ENCODE peak calls at places on chromosomes 5 and 9, in nine cellular contexts. L is choroid plexus epithelial cell; K is body of pancreas; M is CD4-positive, CD25-positive, alpha-beta regulatory T cell; F is CD8-positive, alpha-beta T cell; B is left ventricle myocardium inferior; X is CD8-positive, alpha-beta memory T cell; W is A549; Z is breast epithelium. S is an unnamed sample.

GRCh38 chr9:35579130-35579529 is 25.9 kb upstream of the TESK1 start:
- DNase-seq in L (no peak), K (no peak), M (no peak), F (no peak), B (no peak), X (no peak), W (no peak), Z (no peak), S (no peak)

GRCh38 chr9:90974643-90975245 is 173.1 kb downstream of the SYK start:
- DNase-seq in L (no peak), K (no peak), M (no peak), F (no peak), B (no peak), X (no peak), W (no peak), Z (no peak), S (no peak)

GRCh38 chr9:122446819-122447484 is 30.8 kb downstream of the OR1J1 start:
- DNase-seq in L (peak; percentile 38), K (no peak), M (no peak), F (no peak), B (no peak), X (no peak), W (no peak), Z (no peak), S (no peak)

GRCh38 chr5:153496835-153497234 is 6.4 kb downstream of the GRIA1 start:
- DNase-seq in L (peak; percentile 73), K (no peak), M (no peak), F (no peak), B (no peak), X (no peak), W (no peak), Z (no peak), S (no peak)

GRCh38 chr9:33407061-33407460 is 4.7 kb upstream of the AQP7 start:
- DNase-seq in L (no peak), K (no peak), M (no peak), F (no peak), B (no peak), X (no peak), W (no peak), Z (no peak), S (no peak)

GRCh38 chr5:57692582-57693487 is 210.2 kb upstream of the ACTBL2 start:
- DNase-seq in L (peak; percentile 93), K (peak; percentile 78), M (no peak), F (no peak), B (peak; percentile 56), X (no peak), W (peak; percentile 78), Z (peak; percentile 72), S (peak; percentile 90)

GRCh38 chr5:132268698-132269551 is 11.4 kb downstream of the PDLIM4 start:
- DNase-seq in L (peak; percentile 64), K (no peak), M (no peak), F (no peak), B (no peak), X (no peak), W (no peak), Z (no peak), S (peak; percentile 55)

GRCh38 chr9:89177401-89178161 is 1.0 kb downstream of the SHC3 start:
- DNase-seq in L (peak; percentile 26), K (no peak), M (no peak), F (no peak), B (no peak), X (no peak), W (no peak), Z (no peak), S (no peak)

GRCh38 chr5:150399158-150400019 is 13.3 kb downstream of the CD74 start:
- DNase-seq in L (peak; percentile 59), K (no peak), M (no peak), F (no peak), B (no peak), X (no peak), W (no peak), Z (no peak), S (no peak)

GRCh38 chr5:142800776-142801494 is 30.8 kb downstream of the ARHGAP26 start:
- DNase-seq in L (no peak), K (no peak), M (no peak), F (peak; percentile 71), B (no peak), X (peak; percentile 71), W (no peak), Z (no peak), S (no peak)

DNA sequence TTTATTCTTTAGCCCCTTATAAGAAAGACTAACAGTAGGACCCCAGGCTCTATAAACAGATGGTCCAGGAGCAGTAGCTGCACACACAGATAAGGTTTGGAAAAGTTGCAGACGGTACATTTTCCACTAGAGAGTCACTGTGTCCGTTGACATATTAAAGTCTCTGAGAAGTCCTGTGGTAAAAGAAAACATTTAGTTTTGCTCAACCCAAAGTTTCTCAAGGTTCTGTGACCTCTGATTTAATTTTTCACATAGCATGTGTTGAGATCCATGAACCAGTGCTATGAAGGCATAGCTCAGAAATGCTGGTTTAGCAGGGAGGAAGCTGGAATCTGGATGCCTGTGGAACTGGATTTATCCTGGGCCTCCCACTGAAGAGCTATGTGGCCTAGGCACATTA is 62.7 kb upstream of the RASEF start:
- DNase-seq in L (no peak), K (no peak), M (no peak), F (no peak), B (no peak), X (no peak), W (no peak), Z (no peak), S (no peak)
- H3K4me3 ChIP-seq in L (no peak overlapping the region), K (no peak overlapping the region), M (no peak overlapping the region), F (no peak overlapping the region), B (no peak overlapping the region), X (no peak overlapping the region), W (no peak overlapping the region), Z (no peak overlapping the region), S (no peak overlapping the region)

DNA sequence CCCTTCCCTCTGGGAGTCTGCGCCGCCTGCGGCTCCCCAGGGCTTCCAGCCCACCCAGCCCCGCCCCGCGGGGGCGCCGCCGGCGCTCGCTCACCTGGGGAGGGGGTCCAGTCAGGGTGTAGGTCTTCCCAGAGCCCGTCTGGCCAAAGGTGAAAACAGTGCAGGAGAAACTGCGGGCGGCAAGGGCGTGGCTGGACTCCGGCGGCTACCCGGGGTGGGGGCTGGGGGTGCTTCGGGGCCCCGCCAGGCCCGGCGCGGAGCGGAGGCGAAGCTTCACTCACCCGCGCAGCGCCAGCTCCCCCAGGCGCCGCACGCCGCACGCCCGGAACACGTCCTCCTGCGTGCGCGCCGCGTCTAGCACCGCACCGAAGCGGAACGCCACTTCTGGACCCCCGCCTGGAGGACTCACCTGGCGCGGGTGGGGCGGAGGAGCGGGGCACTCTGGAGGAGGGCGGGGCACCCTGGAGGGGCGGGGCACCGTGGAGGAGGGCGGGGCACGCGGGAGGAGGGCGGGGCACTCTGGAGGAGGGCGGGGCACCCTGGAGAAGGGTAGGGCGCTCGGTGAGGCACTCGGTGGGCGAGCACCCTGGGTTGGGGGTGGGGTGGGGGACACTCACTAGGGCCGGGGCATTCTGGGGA is 952 bp downstream of the KIF12 start:
- DNase-seq in L (no peak), K (no peak), M (no peak), F (no peak), B (no peak), X (no peak), W (peak; percentile 44), Z (no peak), S (no peak)
- H3K4me3 ChIP-seq in L (peak overlapping the region; percentile 46), K (peak overlapping the region; percentile 51), M (no peak overlapping the region), F (peak overlapping the region; percentile 33), B (peak overlapping the region; percentile 67), X (no peak overlapping the region), W (peak overlapping the region; percentile 84), Z (peak overlapping the region; percentile 61), S (peak overlapping the region; percentile 61)

DNA sequence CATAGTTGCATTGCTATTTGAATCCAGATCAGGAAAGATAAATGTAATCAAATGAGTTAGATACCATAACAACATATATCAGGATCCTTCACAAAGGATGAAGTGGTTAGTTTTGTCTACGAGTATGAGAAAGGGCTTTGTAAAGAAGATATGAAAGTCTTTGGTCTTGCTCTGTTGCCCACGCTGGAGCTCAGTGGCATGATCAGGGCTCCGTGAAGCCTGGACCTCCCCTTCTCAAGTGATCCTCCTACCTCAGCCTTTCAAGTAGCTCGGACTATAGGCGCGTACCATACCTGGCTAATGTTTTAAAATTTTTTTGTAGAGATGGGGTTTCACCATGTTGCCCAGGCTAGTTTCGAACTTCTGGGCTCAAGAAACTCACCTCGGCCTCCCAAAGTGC is 1.8 kb downstream of the SMC5 start:
- DNase-seq in L (no peak), K (no peak), M (no peak), F (no peak), B (no peak), X (no peak), W (no peak), Z (no peak), S (no peak)
- H3K4me3 ChIP-seq in L (no peak overlapping the region), K (no peak overlapping the region), M (peak overlapping the region; percentile 85), F (no peak overlapping the region), B (peak overlapping the region; percentile 84), X (peak overlapping the region; percentile 5), W (peak overlapping the region; percentile 78), Z (peak overlapping the region; percentile 86), S (no peak overlapping the region)

GRCh38 chr9:77019010-77019809 is at the start of gene FOXB2:
- DNase-seq in L (no peak), K (no peak), M (no peak), F (no peak), B (no peak), X (no peak), W (no peak), Z (no peak), S (no peak)

GRCh38 chr9:77019810-77020437 is 469 bp downstream of the FOXB2 start:
- DNase-seq in L (no peak), K (no peak), M (no peak), F (no peak), B (no peak), X (no peak), W (no peak), Z (no peak), S (no peak)

GRCh38 chr9:77017505-77017894 is 2.0 kb upstream of the FOXB2 start:
- DNase-seq in L (no peak), K (no peak), M (no peak), F (no peak), B (no peak), X (no peak), W (no peak), Z (no peak), S (peak; percentile 18)

GRCh38 chr9:77016526-77017504 is 2.6 kb upstream of the FOXB2 start:
- DNase-seq in L (no peak), K (no peak), M (no peak), F (no peak), B (no peak), X (no peak), W (no peak), Z (no peak), S (peak; percentile 47)

DNA sequence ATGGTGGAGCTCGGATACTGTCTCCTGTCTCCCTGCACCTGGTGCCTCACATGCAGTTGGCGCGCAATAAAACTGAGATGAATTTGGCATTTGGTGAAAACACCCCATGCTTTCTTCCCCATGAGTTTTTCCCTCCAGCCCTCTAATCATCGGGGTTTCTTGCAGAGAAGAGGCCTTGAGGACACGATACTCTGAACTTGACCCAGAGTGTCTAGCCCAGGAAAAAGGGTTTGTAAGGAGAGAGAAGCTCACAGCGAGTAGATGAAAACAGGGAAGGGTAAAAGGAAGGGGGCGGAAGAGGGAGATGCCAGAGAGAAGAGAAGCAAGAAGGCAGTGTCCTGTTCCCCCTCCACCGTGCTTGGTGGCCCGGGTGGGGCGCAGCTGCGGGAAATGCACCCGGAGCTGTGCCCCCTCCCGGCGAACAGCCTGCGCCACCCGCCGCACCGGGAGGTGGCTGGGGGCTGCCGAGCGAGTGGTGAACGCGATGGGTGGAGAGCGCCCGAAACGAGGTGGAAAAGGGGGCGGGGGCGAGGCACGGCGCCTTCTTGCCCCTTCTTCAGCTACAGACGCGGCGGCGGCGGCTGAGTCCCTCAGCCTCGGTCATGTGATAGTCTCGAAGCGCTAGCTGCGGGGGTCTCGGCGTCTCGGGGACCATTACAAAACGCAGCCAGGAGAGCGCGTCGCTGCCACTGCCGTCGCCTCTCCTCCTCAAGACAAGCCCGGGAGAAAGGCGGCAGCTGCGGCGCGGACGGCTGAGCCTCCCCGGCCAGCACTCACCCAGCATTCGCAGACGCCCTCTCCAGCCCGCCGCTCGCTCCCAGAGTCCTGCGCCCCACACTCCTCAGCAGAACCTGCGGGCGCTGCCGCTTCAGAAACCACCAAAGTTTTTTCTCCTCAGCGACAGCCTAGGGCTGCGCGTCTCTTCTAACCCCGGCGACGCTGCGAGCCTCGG is 1.1 kb upstream of the FOXB2 start:
- DNase-seq in L (no peak), K (no peak), M (no peak), F (no peak), B (no peak), X (no peak), W (no peak), Z (no peak), S (peak; percentile 52)
- H3K4me3 ChIP-seq in L (no peak overlapping the region), K (no peak overlapping the region), M (no peak overlapping the region), F (no peak overlapping the region), B (peak overlapping the region; percentile 47), X (no peak overlapping the region), W (peak overlapping the region; percentile 29), Z (peak overlapping the region; percentile 20), S (peak overlapping the region; percentile 26)